ENCODE peak calls at places on chromosome 5, in seven cellular contexts. G is stimulated activated CD4-positive, alpha-beta T cell treated with anti-CD3 and anti-CD28 coated beads, Interleukin-15, amount 100 ng/mL, for 24 hours; X is stimulated activated CD8-positive, alpha-beta memory T cell treated with anti-CD3 and anti-CD28 coated beads, Interleukin-4, amount 100 ng/mL, for 1 hour; E is EL; Q is iPS DF 19.7; R is amniotic stem cell; O is AG08395. N is an unnamed sample.
A peak's percentile ranks its signal among the peaks of the same experiment; 100 is the strongest.

GRCh38 chr5:73454379-73455036 is 5.9 kb upstream of the FOXD1 start:
- DNase-seq in G (peak; percentile 45), X (no peak), E (peak; percentile 57), Q (peak; percentile 90), R (peak; percentile 43), O (peak; percentile 41), N (peak; percentile 86)

GRCh38 chr5:41465493-41466171 is 44.8 kb downstream of the PLCXD3 start:
- DNase-seq in G (no peak), X (no peak), E (no peak), Q (no peak), R (no peak), O (no peak), N (no peak)

GRCh38 chr5:35518104-35518503 is 99.6 kb upstream of the SPEF2 start:
- DNase-seq in G (no peak), X (no peak), E (no peak), Q (no peak), R (no peak), O (no peak), N (no peak)

GRCh38 chr5:31412324-31412723 is 119.6 kb downstream of the DROSHA start:
- DNase-seq in G (no peak), X (no peak), E (peak; percentile 29), Q (no peak), R (no peak), O (peak; percentile 7), N (no peak)

GRCh38 chr5:6082685-6083084 is 295.7 kb downstream of the MED10 start:
- DNase-seq in G (no peak), X (no peak), E (no peak), Q (no peak), R (no peak), O (no peak), N (no peak)

GRCh38 chr5:169416583-169417196 is 115.8 kb upstream of the SLIT3 start:
- DNase-seq in G (no peak), X (no peak), E (peak; percentile 82), Q (no peak), R (peak; percentile 84), O (peak; percentile 96), N (no peak)

GRCh38 chr5:42943931-42944631 is 96.0 kb downstream of the ANXA2R start:
- DNase-seq in G (no peak), X (no peak), E (peak; percentile 12), Q (no peak), R (no peak), O (peak; percentile 12), N (no peak)

GRCh38 chr5:362978-363765 is 41.7 kb downstream of the AHRR start:
- DNase-seq in G (no peak), X (no peak), E (no peak), Q (no peak), R (no peak), O (no peak), N (peak; percentile 22)

GRCh38 chr5:148799737-148800527 is 26.5 kb upstream of the ADRB2 start:
- DNase-seq in G (peak; percentile 39), X (no peak), E (no peak), Q (no peak), R (no peak), O (no peak), N (no peak)

GRCh38 chr5:119287547-119288073 is 68.2 kb upstream of the TNFAIP8 start:
- DNase-seq in G (peak; percentile 58), X (no peak), E (peak; percentile 29), Q (no peak), R (no peak), O (no peak), N (no peak)

GRCh38 chr5:10387690-10388089 is 34.2 kb downstream of the MARCHF6 start:
- DNase-seq in G (no peak), X (no peak), E (peak; percentile 85), Q (no peak), R (no peak), O (no peak), N (no peak)

GRCh38 chr5:113682497-113683136 is 169.1 kb downstream of the YTHDC2 start:
- DNase-seq in G (no peak), X (no peak), E (no peak), Q (no peak), R (no peak), O (no peak), N (no peak)

GRCh38 chr5:112795944-112796678 is 58.4 kb downstream of the APC start:
- DNase-seq in G (no peak), X (no peak), E (no peak), Q (no peak), R (no peak), O (no peak), N (no peak)

GRCh38 chr5:108749130-108749861 is 1.6 kb downstream of the FER start:
- DNase-seq in G (peak; percentile 67), X (no peak), E (peak; percentile 38), Q (peak; percentile 17), R (peak; percentile 57), O (peak; percentile 59), N (no peak)

GRCh38 chr5:132294728-132295504 is 722 bp downstream of the SLC22A4 start:
- DNase-seq in G (peak; percentile 92), X (peak; percentile 54), E (peak; percentile 95), Q (no peak), R (peak; percentile 37), O (peak; percentile 87), N (no peak)

GRCh38 chr5:43643750-43644149 is 40.8 kb downstream of the NNT start:
- DNase-seq in G (no peak), X (no peak), E (no peak), Q (no peak), R (no peak), O (no peak), N (no peak)

GRCh38 chr5:141513021-141513626 is 24.2 kb downstream of the PCDHGC5 start:
- DNase-seq in G (peak; percentile 62), X (no peak), E (peak; percentile 41), Q (no peak), R (no peak), O (no peak), N (no peak)

GRCh38 chr5:51518607-51519006 is 135.4 kb downstream of the ISL1 start:
- DNase-seq in G (no peak), X (no peak), E (no peak), Q (no peak), R (no peak), O (no peak), N (no peak)

GRCh38 chr5:64074533-64074932 is 91.1 kb upstream of the RNF180 start:
- DNase-seq in G (no peak), X (no peak), E (peak; percentile 28), Q (peak; percentile 28), R (no peak), O (peak; percentile 7), N (no peak)

GRCh38 chr5:892390-893136 is at the start of the genes BRD9 and TRIP13:
- DNase-seq in G (peak; percentile 92), X (peak; percentile 67), E (peak; percentile 84), Q (peak; percentile 17), R (peak; percentile 53), O (peak; percentile 98), N (peak; percentile 88)

GRCh38 chr5:83548556-83548955 is 77.0 kb downstream of the VCAN start:
- DNase-seq in G (no peak), X (no peak), E (no peak), Q (no peak), R (no peak), O (peak; percentile 55), N (no peak)

GRCh38 chr5:56522972-56523371 is 289.8 kb upstream of the ANKRD55 start:
- DNase-seq in G (no peak), X (no peak), E (peak; percentile 55), Q (no peak), R (no peak), O (peak; percentile 63), N (no peak)

GRCh38 chr5:45277860-45278259 is 418.3 kb downstream of the HCN1 start:
- DNase-seq in G (no peak), X (no peak), E (no peak), Q (no peak), R (no peak), O (no peak), N (no peak)

GRCh38 chr5:160799160-160799559 is 52.9 kb downstream of the ATP10B start:
- DNase-seq in G (no peak), X (no peak), E (no peak), Q (no peak), R (no peak), O (no peak), N (no peak)

GRCh38 chr5:68894673-68895072 is 199.1 kb upstream of the SLC30A5 start:
- DNase-seq in G (no peak), X (no peak), E (peak; percentile 15), Q (no peak), R (no peak), O (no peak), N (no peak)

GRCh38 chr5:173638631-173639030 is 22.2 kb upstream of the BOD1 start:
- DNase-seq in G (no peak), X (no peak), E (no peak), Q (no peak), R (no peak), O (no peak), N (no peak)

GRCh38 chr5:148569948-148570347 is 84.4 kb downstream of the HTR4 start:
- DNase-seq in G (no peak), X (no peak), E (no peak), Q (no peak), R (no peak), O (no peak), N (no peak)

GRCh38 chr5:92713361-92713875 is 867.6 kb downstream of the NR2F1-AS1 start:
- DNase-seq in G (no peak), X (no peak), E (no peak), Q (no peak), R (no peak), O (no peak), N (no peak)

GRCh38 chr5:177357459-177358332 is at the start of gene RGS14:
- DNase-seq in G (peak; percentile 72), X (peak; percentile 30), E (peak; percentile 43), Q (no peak), R (no peak), O (no peak), N (no peak)

GRCh38 chr5:56142233-56142619 is 90.9 kb downstream of the ANKRD55 start:
- DNase-seq in G (no peak), X (no peak), E (no peak), Q (no peak), R (no peak), O (no peak), N (no peak)

GRCh38 chr5:40386293-40386692 is 293.4 kb upstream of the PTGER4 start:
- DNase-seq in G (peak; percentile 43), X (no peak), E (peak; percentile 46), Q (no peak), R (no peak), O (no peak), N (no peak)

GRCh38 chr5:78586251-78586650 is 62.3 kb downstream of the LHFPL2 start:
- DNase-seq in G (peak; percentile 5), X (no peak), E (peak; percentile 99), Q (no peak), R (peak; percentile 96), O (peak; percentile 94), N (no peak)

GRCh38 chr5:38446029-38446522 is 110.4 kb downstream of the LIFR start:
- DNase-seq in G (no peak), X (no peak), E (no peak), Q (no peak), R (no peak), O (no peak), N (no peak)

GRCh38 chr5:184461-184860 is 6.8 kb upstream of the LRRC14B start:
- DNase-seq in G (no peak), X (no peak), E (peak; percentile 58), Q (no peak), R (no peak), O (no peak), N (no peak)